ENCODE peak calls at places on chromosomes 5 and 9, in five cellular contexts. One of them, this sample, is unnamed.

GRCh38 chr5:96976-97640 is 5.1 kb downstream of the PLEKHG4B start:
- DNase-seq in HepG2: no peak
- DNase-seq in K562: no peak
- DNase-seq in WTC11: no peak
- DNase-seq in GM12878: no peak
- DNase-seq in this sample: no peak

GRCh38 chr5:1139806-1140187 is 27.9 kb upstream of the SLC12A7 start:
- DNase-seq in GM12878: no peak
- DNase-seq in K562: no peak
- DNase-seq in WTC11: no peak
- DNase-seq in HepG2: no peak
- DNase-seq in this sample: no peak

GRCh38 chr9:63859475-63860215 is 1425.4 kb downstream of the FOXD4L5 start:
- DNase-seq in K562: peak
- DNase-seq in GM12878: no peak
- DNase-seq in WTC11: no peak
- DNase-seq in HepG2: peak
- DNase-seq in this sample: no peak

GRCh38 chr5:141245250-141245717 is at the start of gene PCDHB15:
- DNase-seq in HepG2: peak
- DNase-seq in GM12878: no peak
- DNase-seq in WTC11: peak
- DNase-seq in K562: peak
- DNase-seq in this sample: peak

GRCh38 chr9:129551393-129551973 is 69.4 kb downstream of the C9orf50 start:
- DNase-seq in HepG2: no peak
- DNase-seq in K562: no peak
- DNase-seq in GM12878: no peak
- DNase-seq in WTC11: no peak
- DNase-seq in this sample: no peak

GRCh38 chr9:134488251-134488900 is 153.2 kb upstream of the COL5A1 start:
- DNase-seq in GM12878: no peak
- DNase-seq in K562: no peak
- DNase-seq in HepG2: no peak
- DNase-seq in WTC11: no peak
- DNase-seq in this sample: no peak

GRCh38 chr9:86126998-86127972 is 27.9 kb upstream of the GOLM1 start:
- DNase-seq in HepG2: peak
- DNase-seq in K562: peak
- DNase-seq in WTC11: peak
- DNase-seq in GM12878: no peak
- DNase-seq in this sample: peak

GRCh38 chr9:89311346-89312153 is 555 bp downstream of the CKS2 start:
- DNase-seq in K562: peak
- DNase-seq in GM12878: no peak
- DNase-seq in HepG2: no peak
- DNase-seq in WTC11: no peak
- DNase-seq in this sample: no peak

GRCh38 chr9:21853414-21853813 is 51.0 kb downstream of the MTAP start:
- DNase-seq in GM12878: no peak
- DNase-seq in WTC11: no peak
- DNase-seq in HepG2: peak
- DNase-seq in K562: no peak
- DNase-seq in this sample: no peak

GRCh38 chr9:117868594-117868993 is 164.4 kb downstream of the TLR4 start:
- DNase-seq in HepG2: no peak
- DNase-seq in WTC11: no peak
- DNase-seq in K562: no peak
- DNase-seq in GM12878: no peak
- DNase-seq in this sample: no peak
- TF ChIP-seq CREB1 in HepG2: no peak
- TF ChIP-seq CREB1 in WTC11: no peak
- TF ChIP-seq CREB1 in K562: no peak
- TF ChIP-seq CREB1 in GM12878: no peak
- TF ChIP-seq CREB1 in this sample: no peak

DNA sequence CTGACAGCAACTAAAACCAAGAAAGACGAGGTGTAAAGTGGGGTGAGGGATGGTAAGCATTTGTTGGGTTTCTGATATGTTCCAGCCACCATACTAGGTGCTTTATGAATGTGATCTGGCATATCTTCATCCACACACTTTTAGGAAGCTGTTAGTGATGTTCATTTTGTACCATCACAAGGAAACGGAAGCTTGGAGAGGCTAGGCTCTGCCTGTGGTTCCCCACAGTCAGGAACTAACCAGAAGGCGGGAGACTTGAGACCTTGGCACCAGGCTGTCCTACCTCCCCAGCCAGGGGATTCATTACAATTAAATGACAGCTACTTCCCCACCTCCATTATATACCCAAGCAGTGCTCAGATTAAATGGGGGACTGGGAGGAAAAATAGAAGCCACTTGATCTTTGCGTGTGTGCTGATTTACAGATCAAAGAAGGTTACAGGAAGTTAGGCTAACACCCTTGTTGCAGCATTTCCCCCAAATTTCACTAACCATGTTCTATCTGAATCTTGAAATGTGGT is 43.0 kb downstream of the SFXN1 start:
- DNase-seq in GM12878: no peak
- DNase-seq in HepG2: no peak
- DNase-seq in WTC11: no peak
- DNase-seq in K562: no peak
- DNase-seq in this sample: no peak
- TF ChIP-seq CREB1 in GM12878: no peak
- TF ChIP-seq CREB1 in HepG2: no peak
- TF ChIP-seq CREB1 in WTC11: no peak
- TF ChIP-seq CREB1 in K562: no peak
- TF ChIP-seq CREB1 in this sample: no peak

GRCh38 chr9:28234133-28234898 is 661.0 kb upstream of the C9orf72 start:
- DNase-seq in HepG2: no peak
- DNase-seq in K562: no peak
- DNase-seq in WTC11: no peak
- DNase-seq in GM12878: no peak
- DNase-seq in this sample: no peak

GRCh38 chr9:28234899-28235277 is 661.6 kb upstream of the C9orf72 start:
- DNase-seq in GM12878: no peak
- DNase-seq in K562: no peak
- DNase-seq in HepG2: no peak
- DNase-seq in WTC11: no peak
- DNase-seq in this sample: no peak
- TF ChIP-seq CREB1 in GM12878: no peak
- TF ChIP-seq CREB1 in K562: no peak
- TF ChIP-seq CREB1 in HepG2: no peak
- TF ChIP-seq CREB1 in WTC11: no peak
- TF ChIP-seq CREB1 in this sample: no peak

GRCh38 chr5:24788829-24789509 is 144.2 kb upstream of the CDH10 start:
- DNase-seq in HepG2: no peak
- DNase-seq in WTC11: no peak
- DNase-seq in K562: no peak
- DNase-seq in GM12878: no peak
- DNase-seq in this sample: no peak

GRCh38 chr5:24786108-24786507 is 141.3 kb upstream of the CDH10 start:
- DNase-seq in HepG2: no peak
- DNase-seq in K562: no peak
- DNase-seq in GM12878: no peak
- DNase-seq in WTC11: peak
- DNase-seq in this sample: peak

GRCh38 chr5:24791326-24791725 is 146.5 kb upstream of the CDH10 start:
- DNase-seq in HepG2: no peak
- DNase-seq in GM12878: no peak
- DNase-seq in K562: no peak
- DNase-seq in WTC11: no peak
- DNase-seq in this sample: no peak

DNA sequence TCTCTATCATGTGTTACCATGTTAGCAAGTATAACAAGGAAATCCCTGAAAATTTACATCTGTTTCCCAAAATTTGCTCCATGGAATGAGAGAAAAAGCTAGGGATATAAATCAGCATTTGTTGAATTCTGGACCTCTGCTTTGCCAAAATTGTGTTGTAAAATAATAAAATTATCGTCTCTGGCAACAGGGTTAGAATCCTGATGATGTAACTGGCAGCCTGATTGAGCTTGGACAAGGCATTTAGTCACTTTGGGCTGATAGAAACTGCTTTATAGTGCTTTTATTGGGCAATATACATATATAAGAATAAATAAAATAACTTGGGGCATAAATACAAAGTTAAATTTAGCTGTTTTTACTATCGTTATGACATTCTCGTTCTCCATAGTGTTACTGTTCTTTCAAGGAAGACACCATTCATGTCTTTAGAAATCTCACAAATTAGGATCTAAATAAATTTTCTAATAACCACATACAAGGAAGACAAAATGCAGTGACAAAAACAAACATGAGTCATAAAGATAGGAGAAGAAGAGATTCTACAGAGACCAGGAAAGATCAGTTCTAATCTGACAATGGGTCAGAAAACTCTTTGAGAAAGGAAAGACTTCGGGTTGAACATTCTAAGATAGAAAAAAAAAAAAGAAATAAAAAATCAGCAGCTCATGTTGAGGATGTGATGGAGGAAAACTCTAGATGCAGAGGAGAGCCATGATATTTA is 145.0 kb upstream of the CDH10 start:
- DNase-seq in HepG2: no peak
- DNase-seq in WTC11: no peak
- DNase-seq in GM12878: no peak
- DNase-seq in K562: no peak
- DNase-seq in this sample: no peak
- TF ChIP-seq CREB1 in HepG2: no peak
- TF ChIP-seq CREB1 in WTC11: no peak
- TF ChIP-seq CREB1 in GM12878: no peak
- TF ChIP-seq CREB1 in K562: no peak
- TF ChIP-seq CREB1 in this sample: no peak

GRCh38 chr9:135618866-135619598 is 20.3 kb downstream of the GLT6D1 start:
- DNase-seq in K562: no peak
- DNase-seq in WTC11: no peak
- DNase-seq in HepG2: no peak
- DNase-seq in GM12878: no peak
- DNase-seq in this sample: no peak

GRCh38 chr9:135619599-135619886 is 19.8 kb downstream of the GLT6D1 start:
- DNase-seq in GM12878: no peak
- DNase-seq in K562: no peak
- DNase-seq in HepG2: no peak
- DNase-seq in WTC11: no peak
- DNase-seq in this sample: no peak

GRCh38 chr9:135616621-135617537 is 22.5 kb downstream of the GLT6D1 start:
- DNase-seq in HepG2: no peak
- DNase-seq in GM12878: no peak
- DNase-seq in K562: no peak
- DNase-seq in WTC11: no peak
- DNase-seq in this sample: no peak

GRCh38 chr9:135617538-135617900 is 21.8 kb downstream of the GLT6D1 start:
- DNase-seq in GM12878: no peak
- DNase-seq in HepG2: no peak
- DNase-seq in K562: no peak
- DNase-seq in WTC11: no peak
- DNase-seq in this sample: no peak

DNA sequence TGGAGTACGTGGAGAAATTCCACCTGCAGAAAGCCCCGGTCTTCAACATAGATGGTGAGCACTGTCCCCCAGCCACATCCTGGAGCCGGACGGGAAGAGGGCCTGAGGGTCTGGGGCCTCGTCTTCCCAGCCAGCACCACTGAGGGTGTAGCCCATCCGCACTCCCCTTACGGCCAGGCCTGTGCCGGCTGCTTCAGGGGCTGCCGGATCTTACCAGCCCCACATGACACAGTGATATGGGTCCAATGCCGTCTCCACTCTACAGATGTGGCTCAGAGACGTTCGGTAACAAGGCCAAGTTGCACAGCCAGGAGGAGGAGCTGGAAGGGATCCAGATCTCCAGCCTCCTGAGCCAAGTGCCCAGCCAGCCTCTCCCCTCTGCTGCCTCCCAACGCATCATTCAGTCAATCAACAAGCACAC is 21.3 kb downstream of the GLT6D1 start:
- DNase-seq in K562: no peak
- DNase-seq in HepG2: no peak
- DNase-seq in WTC11: no peak
- DNase-seq in GM12878: no peak
- DNase-seq in this sample: no peak
- TF ChIP-seq CREB1 in K562: no peak
- TF ChIP-seq CREB1 in HepG2: no peak
- TF ChIP-seq CREB1 in WTC11: no peak
- TF ChIP-seq CREB1 in GM12878: no peak
- TF ChIP-seq CREB1 in this sample: no peak

GRCh38 chr5:15752886-15753285 is 252.9 kb downstream of the FBXL7 start:
- DNase-seq in WTC11: no peak
- DNase-seq in HepG2: no peak
- DNase-seq in K562: no peak
- DNase-seq in GM12878: no peak
- DNase-seq in this sample: no peak
- TF ChIP-seq CREB1 in WTC11: no peak
- TF ChIP-seq CREB1 in HepG2: no peak
- TF ChIP-seq CREB1 in K562: no peak
- TF ChIP-seq CREB1 in GM12878: no peak
- TF ChIP-seq CREB1 in this sample: no peak

This sample was measured in GM23338.